ENCODE peak calls at places on chromosomes 2 and 18, in seven cellular contexts. One of them, this sample, is unnamed.

GRCh38 chr2:118855451-118856279 is 8.2 kb upstream of the EN1 start:
- DNase-seq in effector memory CD8-positive, alpha-beta T cell: peak
- DNase-seq in GM03348: peak
- DNase-seq in T-helper 1 cell: peak
- DNase-seq in stimulated activated CD8-positive, alpha-beta memory T cell treated with anti-CD3 and anti-CD28 coated beads, Interleukin-7, amount 100 ng/mL, for 1 hour: peak
- DNase-seq in astrocyte of the hippocampus: peak
- DNase-seq in C1 segment of cervical spinal cord: peak
- DNase-seq in this sample: peak

GRCh38 chr2:119809329-119810038 is 49.8 kb downstream of the PTPN4 start:
- DNase-seq in C1 segment of cervical spinal cord: no peak
- DNase-seq in GM03348: peak
- DNase-seq in astrocyte of the hippocampus: peak
- DNase-seq in effector memory CD8-positive, alpha-beta T cell: no peak
- DNase-seq in stimulated activated CD8-positive, alpha-beta memory T cell treated with anti-CD3 and anti-CD28 coated beads, Interleukin-7, amount 100 ng/mL, for 1 hour: no peak
- DNase-seq in T-helper 1 cell: no peak
- DNase-seq in this sample: peak

GRCh38 chr2:27992787-27993747 is 102.5 kb downstream of the BABAM2 start:
- DNase-seq in astrocyte of the hippocampus: peak
- DNase-seq in GM03348: peak
- DNase-seq in effector memory CD8-positive, alpha-beta T cell: no peak
- DNase-seq in C1 segment of cervical spinal cord: no peak
- DNase-seq in stimulated activated CD8-positive, alpha-beta memory T cell treated with anti-CD3 and anti-CD28 coated beads, Interleukin-7, amount 100 ng/mL, for 1 hour: no peak
- DNase-seq in T-helper 1 cell: no peak
- DNase-seq in this sample: peak

GRCh38 chr2:33153008-33153407 is 206.3 kb downstream of the LTBP1 start:
- DNase-seq in C1 segment of cervical spinal cord: no peak
- DNase-seq in astrocyte of the hippocampus: no peak
- DNase-seq in stimulated activated CD8-positive, alpha-beta memory T cell treated with anti-CD3 and anti-CD28 coated beads, Interleukin-7, amount 100 ng/mL, for 1 hour: no peak
- DNase-seq in T-helper 1 cell: no peak
- DNase-seq in GM03348: peak
- DNase-seq in effector memory CD8-positive, alpha-beta T cell: no peak
- DNase-seq in this sample: peak

GRCh38 chr2:195580156-195580555 is 76.9 kb upstream of the SLC39A10 start:
- DNase-seq in GM03348: no peak
- DNase-seq in T-helper 1 cell: no peak
- DNase-seq in stimulated activated CD8-positive, alpha-beta memory T cell treated with anti-CD3 and anti-CD28 coated beads, Interleukin-7, amount 100 ng/mL, for 1 hour: no peak
- DNase-seq in astrocyte of the hippocampus: no peak
- DNase-seq in C1 segment of cervical spinal cord: no peak
- DNase-seq in effector memory CD8-positive, alpha-beta T cell: no peak
- DNase-seq in this sample: no peak

GRCh38 chr18:79625195-79625923 is 54.2 kb upstream of the CTDP1 start:
- DNase-seq in stimulated activated CD8-positive, alpha-beta memory T cell treated with anti-CD3 and anti-CD28 coated beads, Interleukin-7, amount 100 ng/mL, for 1 hour: no peak
- DNase-seq in astrocyte of the hippocampus: no peak
- DNase-seq in effector memory CD8-positive, alpha-beta T cell: no peak
- DNase-seq in C1 segment of cervical spinal cord: no peak
- DNase-seq in T-helper 1 cell: no peak
- DNase-seq in GM03348: no peak
- DNase-seq in this sample: no peak

GRCh38 chr2:19114754-19115231 is 243.6 kb downstream of the OSR1 start:
- DNase-seq in effector memory CD8-positive, alpha-beta T cell: no peak
- DNase-seq in GM03348: peak
- DNase-seq in T-helper 1 cell: no peak
- DNase-seq in astrocyte of the hippocampus: peak
- DNase-seq in C1 segment of cervical spinal cord: no peak
- DNase-seq in stimulated activated CD8-positive, alpha-beta memory T cell treated with anti-CD3 and anti-CD28 coated beads, Interleukin-7, amount 100 ng/mL, for 1 hour: no peak
- DNase-seq in this sample: peak

GRCh38 chr2:241860184-241861078 is 1.7 kb upstream of the PDCD1 start:
- DNase-seq in GM03348: no peak
- DNase-seq in effector memory CD8-positive, alpha-beta T cell: no peak
- DNase-seq in T-helper 1 cell: no peak
- DNase-seq in stimulated activated CD8-positive, alpha-beta memory T cell treated with anti-CD3 and anti-CD28 coated beads, Interleukin-7, amount 100 ng/mL, for 1 hour: no peak
- DNase-seq in C1 segment of cervical spinal cord: no peak
- DNase-seq in astrocyte of the hippocampus: no peak
- DNase-seq in this sample: no peak

GRCh38 chr2:950627-950992 is at the start of gene SNTG2:
- DNase-seq in C1 segment of cervical spinal cord: no peak
- DNase-seq in T-helper 1 cell: no peak
- DNase-seq in GM03348: peak
- DNase-seq in astrocyte of the hippocampus: peak
- DNase-seq in effector memory CD8-positive, alpha-beta T cell: peak
- DNase-seq in stimulated activated CD8-positive, alpha-beta memory T cell treated with anti-CD3 and anti-CD28 coated beads, Interleukin-7, amount 100 ng/mL, for 1 hour: peak
- DNase-seq in this sample: peak

GRCh38 chr2:238231251-238231793 is 8.5 kb downstream of the HES6 start:
- DNase-seq in stimulated activated CD8-positive, alpha-beta memory T cell treated with anti-CD3 and anti-CD28 coated beads, Interleukin-7, amount 100 ng/mL, for 1 hour: peak
- DNase-seq in C1 segment of cervical spinal cord: peak
- DNase-seq in T-helper 1 cell: peak
- DNase-seq in effector memory CD8-positive, alpha-beta T cell: peak
- DNase-seq in GM03348: peak
- DNase-seq in astrocyte of the hippocampus: peak
- DNase-seq in this sample: peak

GRCh38 chr18:68219274-68219673 is 495.6 kb downstream of the TMX3 start:
- DNase-seq in GM03348: no peak
- DNase-seq in stimulated activated CD8-positive, alpha-beta memory T cell treated with anti-CD3 and anti-CD28 coated beads, Interleukin-7, amount 100 ng/mL, for 1 hour: no peak
- DNase-seq in T-helper 1 cell: no peak
- DNase-seq in effector memory CD8-positive, alpha-beta T cell: no peak
- DNase-seq in C1 segment of cervical spinal cord: no peak
- DNase-seq in astrocyte of the hippocampus: no peak
- DNase-seq in this sample: no peak

GRCh38 chr2:164700390-164700789 is 79.1 kb upstream of the GRB14 start:
- DNase-seq in T-helper 1 cell: no peak
- DNase-seq in effector memory CD8-positive, alpha-beta T cell: no peak
- DNase-seq in astrocyte of the hippocampus: peak
- DNase-seq in C1 segment of cervical spinal cord: no peak
- DNase-seq in stimulated activated CD8-positive, alpha-beta memory T cell treated with anti-CD3 and anti-CD28 coated beads, Interleukin-7, amount 100 ng/mL, for 1 hour: no peak
- DNase-seq in GM03348: peak
- DNase-seq in this sample: no peak

This sample was measured in AG20443.